ENCODE peak calls at places on chromosomes 12 and 14, in five cellular contexts. I is brain microvascular endothelial cell, L is heart right ventricle, V is mesendoderm, C is WERI-Rb-1. O is an unnamed sample.

GRCh38 chr12:22275847-22276246 is 58.7 kb downstream of the ST8SIA1 start:
- DNase-seq in L (peak), I (peak), V (peak), C (peak), O (no peak)

GRCh38 chr12:122856999-122857671 is 21.9 kb downstream of the HIP1R start:
- DNase-seq in L (no peak), C (no peak), I (no peak), V (no peak), O (peak)

GRCh38 chr14:103127861-103128598 is 4.8 kb downstream of the TNFAIP2 start:
- DNase-seq in C (no peak), V (no peak), I (no peak), L (no peak), O (no peak)

GRCh38 chr14:99655521-99655920 is 10.6 kb downstream of the HHIPL1 start:
- DNase-seq in L (no peak), C (no peak), I (no peak), V (no peak), O (no peak)

GRCh38 chr14:22861651-22862050 is 9.9 kb upstream of the LRP10 start:
- DNase-seq in C (no peak), V (no peak), L (no peak), I (no peak), O (no peak)

GRCh38 chr12:27988594-27989233 is 16.2 kb upstream of the PTHLH start:
- DNase-seq in V (no peak), C (no peak), I (no peak), L (no peak), O (no peak)

GRCh38 chr14:69580009-69580577 is 5.4 kb upstream of the CCDC177 start:
- DNase-seq in L (no peak), V (peak), I (peak), C (peak), O (peak)

GRCh38 chr12:124096869-124097434 is 123.9 kb downstream of the ZNF664 start:
- DNase-seq in C (no peak), V (no peak), I (no peak), L (no peak), O (no peak)

GRCh38 chr12:100208834-100209233 is 8.2 kb downstream of the ACTR6 start:
- DNase-seq in C (no peak), L (no peak), I (no peak), V (no peak), O (no peak)

GRCh38 chr12:106358410-106359241 is 1.1 kb downstream of the POLR3B start:
- DNase-seq in I (peak), V (peak), L (peak), C (peak), O (peak)

GRCh38 chr12:4133029-4133428 is 140.5 kb upstream of the CCND2 start:
- DNase-seq in I (no peak), V (no peak), L (no peak), C (no peak), O (no peak)

GRCh38 chr12:26242683-26243082 is 47.3 kb downstream of the SSPN start:
- DNase-seq in V (no peak), L (no peak), I (no peak), C (no peak), O (no peak)

GRCh38 chr14:96637521-96637920 is 135.3 kb downstream of the PAPOLA start:
- DNase-seq in V (no peak), L (no peak), C (no peak), I (no peak), O (no peak)

GRCh38 chr12:30515351-30515750 is 180.3 kb downstream of the IPO8 start:
- DNase-seq in I (no peak), V (peak), L (no peak), C (no peak), O (no peak)

GRCh38 chr12:111807232-111807631 is 34.8 kb upstream of the MAPKAPK5 start:
- DNase-seq in C (no peak), V (no peak), I (no peak), L (no peak), O (no peak)

GRCh38 chr14:103558071-103558882 is 4.2 kb downstream of the BAG5 start:
- DNase-seq in V (no peak), C (no peak), L (no peak), I (no peak), O (peak)

GRCh38 chr14:53444677-53445312 is 291.7 kb upstream of the DDHD1 start:
- DNase-seq in V (no peak), I (no peak), L (no peak), C (no peak), O (no peak)

GRCh38 chr14:54713364-54713763 is 146.4 kb downstream of the SAMD4A start:
- DNase-seq in V (no peak), L (no peak), C (no peak), I (no peak), O (no peak)

GRCh38 chr12:124500232-124501079 is 67.0 kb downstream of the NCOR2 start:
- DNase-seq in C (no peak), V (peak), I (no peak), L (peak), O (no peak)

GRCh38 chr12:31562594-31563328 is 28.2 kb downstream of the DENND5B start:
- DNase-seq in L (no peak), V (peak), C (no peak), I (no peak), O (no peak)

GRCh38 chr14:88746042-88746441 is 46.7 kb downstream of the EML5 start:
- DNase-seq in C (no peak), I (no peak), V (no peak), L (no peak), O (no peak)

GRCh38 chr12:53048780-53049401 is 974 bp upstream of the TNS2 start:
- DNase-seq in L (peak), C (no peak), V (peak), I (no peak), O (no peak)
- H3K4me3 ChIP-seq in L (peak), C (no peak), V (no peak), I (peak), O (no peak)

DNA sequence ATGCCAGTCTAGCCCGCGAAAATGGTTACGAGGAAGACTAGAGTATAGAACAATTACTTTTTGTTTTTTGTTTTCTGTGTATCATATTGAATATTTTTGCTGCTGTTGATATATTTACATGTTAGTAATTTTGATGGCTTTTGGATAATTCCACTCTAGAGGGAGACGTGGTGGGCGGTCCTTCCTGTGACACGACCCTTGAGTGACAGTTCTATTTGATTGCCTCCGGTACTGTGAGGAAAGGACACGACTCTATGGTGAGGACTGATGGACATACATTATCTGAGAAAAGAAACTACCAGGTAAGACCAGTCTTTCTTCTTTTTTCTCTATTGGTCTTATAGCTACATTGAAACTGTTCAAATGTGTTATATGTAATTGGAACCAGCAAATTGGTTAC is 34.7 kb downstream of the CNOT2 start:
- DNase-seq in I (no peak), C (no peak), L (no peak), V (no peak), O (no peak)
- H3K4me3 ChIP-seq in I (no peak), C (no peak), L (no peak), V (no peak), O (no peak)

GRCh38 chr12:24815087-24815423 is 133.8 kb downstream of the BCAT1 start:
- DNase-seq in C (no peak), L (no peak), V (no peak), I (no peak), O (no peak)

GRCh38 chr12:24808651-24809050 is 140.2 kb downstream of the BCAT1 start:
- DNase-seq in I (no peak), C (no peak), V (no peak), L (no peak), O (no peak)

GRCh38 chr12:24810378-24810777 is 138.5 kb downstream of the BCAT1 start:
- DNase-seq in L (no peak), V (no peak), I (no peak), C (no peak), O (no peak)

DNA sequence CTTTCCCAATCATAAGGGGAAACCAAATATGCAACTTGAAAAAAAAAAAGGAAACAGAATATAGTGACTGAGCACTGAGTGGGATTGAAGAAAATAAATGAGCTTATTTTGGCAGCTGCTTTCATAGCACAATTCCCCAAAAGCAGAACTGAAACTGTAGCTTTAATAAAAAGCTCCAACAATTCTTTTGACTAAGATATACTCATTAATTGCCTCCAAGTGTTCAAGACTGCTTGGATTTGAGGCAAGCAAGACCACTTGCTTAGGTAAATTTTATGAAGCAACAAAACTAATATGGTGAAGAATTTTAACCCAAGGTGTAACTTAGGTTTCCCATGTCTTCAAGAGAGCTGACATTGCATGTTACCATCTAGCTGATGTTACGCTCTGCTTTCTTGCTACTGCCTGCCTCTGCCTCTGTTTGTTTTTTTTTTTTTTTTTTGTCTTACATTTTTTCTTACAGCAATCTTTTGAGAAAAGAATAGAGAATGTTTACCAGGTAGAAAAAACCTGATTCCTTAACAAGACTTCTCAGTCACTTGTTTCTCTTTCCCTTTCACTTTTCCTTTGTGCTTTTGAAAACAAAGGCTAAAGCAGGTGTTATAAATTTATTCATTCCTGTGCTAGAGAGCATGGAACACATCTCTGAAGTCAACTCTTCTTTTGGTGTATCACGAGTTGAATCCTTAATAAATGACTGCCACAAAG is 134.4 kb downstream of the BCAT1 start:
- DNase-seq in I (no peak), L (no peak), C (no peak), V (no peak), O (no peak)
- H3K4me3 ChIP-seq in I (no peak), L (no peak), C (no peak), V (no peak), O (no peak)

DNA sequence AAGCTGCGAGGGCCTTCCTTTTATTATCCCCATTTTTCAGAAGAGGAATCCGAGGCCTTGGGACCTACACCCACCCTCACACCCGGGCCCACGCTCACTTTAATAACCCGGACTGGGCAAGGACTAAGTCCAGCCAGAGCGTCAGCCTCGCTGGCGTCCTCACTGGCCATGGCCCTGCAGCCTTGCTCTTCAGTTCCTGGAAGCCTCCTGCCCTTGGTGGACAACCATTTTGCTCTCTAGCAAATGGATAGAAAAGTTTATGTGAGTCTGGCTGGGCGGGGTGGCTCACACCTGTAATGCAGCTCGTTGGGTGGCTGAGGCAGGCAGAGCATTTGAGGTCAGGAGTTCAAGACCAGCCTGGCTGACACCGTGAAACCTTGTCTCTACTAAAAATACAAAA is 9.8 kb downstream of the RTL1 start:
- DNase-seq in C (no peak), V (no peak), L (no peak), I (no peak), O (no peak)
- H3K4me3 ChIP-seq in C (no peak), V (no peak), L (no peak), I (no peak), O (no peak)

DNA sequence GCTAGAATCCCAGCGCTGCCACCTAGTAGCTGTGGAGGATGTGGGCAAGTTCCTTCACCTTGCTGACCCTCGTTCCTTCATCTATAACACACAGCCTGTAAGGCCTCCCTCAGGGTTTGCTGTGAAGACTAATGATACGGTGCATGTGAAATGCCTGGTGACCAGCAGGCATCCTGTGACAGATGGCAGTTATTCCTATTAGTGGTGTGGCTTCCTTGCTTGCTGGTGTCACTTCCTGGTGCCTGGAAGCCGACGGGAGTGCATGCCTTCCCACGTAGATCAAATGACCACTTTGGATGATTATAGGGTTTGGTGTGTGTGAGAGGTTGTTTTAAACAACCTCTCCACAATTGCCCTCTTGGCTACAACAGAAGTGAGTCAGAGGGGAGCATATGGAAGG is 894.9 kb downstream of the VRK1 start:
- DNase-seq in V (peak), C (no peak), L (no peak), I (no peak), O (no peak)
- H3K4me3 ChIP-seq in V (no peak), C (no peak), L (no peak), I (no peak), O (no peak)

GRCh38 chr12:6613776-6614512 is 6.8 kb upstream of the CHD4 start:
- DNase-seq in L (peak), C (peak), I (peak), V (peak), O (peak)

GRCh38 chr12:6613015-6613775 is 6.0 kb upstream of the CHD4 start:
- DNase-seq in I (peak), C (peak), V (peak), L (peak), O (peak)

GRCh38 chr12:6614513-6615177 is 7.5 kb upstream of the CHD4 start:
- DNase-seq in C (no peak), L (no peak), I (no peak), V (peak), O (no peak)

GRCh38 chr12:6612247-6612646 is 5.1 kb upstream of the CHD4 start:
- DNase-seq in V (no peak), I (no peak), C (no peak), L (no peak), O (no peak)

GRCh38 chr12:6612652-6613014 is 5.5 kb upstream of the CHD4 start:
- DNase-seq in V (no peak), C (no peak), I (no peak), L (no peak), O (no peak)
- H3K4me3 ChIP-seq in V (no peak), C (peak), I (no peak), L (peak), O (peak)

DNA sequence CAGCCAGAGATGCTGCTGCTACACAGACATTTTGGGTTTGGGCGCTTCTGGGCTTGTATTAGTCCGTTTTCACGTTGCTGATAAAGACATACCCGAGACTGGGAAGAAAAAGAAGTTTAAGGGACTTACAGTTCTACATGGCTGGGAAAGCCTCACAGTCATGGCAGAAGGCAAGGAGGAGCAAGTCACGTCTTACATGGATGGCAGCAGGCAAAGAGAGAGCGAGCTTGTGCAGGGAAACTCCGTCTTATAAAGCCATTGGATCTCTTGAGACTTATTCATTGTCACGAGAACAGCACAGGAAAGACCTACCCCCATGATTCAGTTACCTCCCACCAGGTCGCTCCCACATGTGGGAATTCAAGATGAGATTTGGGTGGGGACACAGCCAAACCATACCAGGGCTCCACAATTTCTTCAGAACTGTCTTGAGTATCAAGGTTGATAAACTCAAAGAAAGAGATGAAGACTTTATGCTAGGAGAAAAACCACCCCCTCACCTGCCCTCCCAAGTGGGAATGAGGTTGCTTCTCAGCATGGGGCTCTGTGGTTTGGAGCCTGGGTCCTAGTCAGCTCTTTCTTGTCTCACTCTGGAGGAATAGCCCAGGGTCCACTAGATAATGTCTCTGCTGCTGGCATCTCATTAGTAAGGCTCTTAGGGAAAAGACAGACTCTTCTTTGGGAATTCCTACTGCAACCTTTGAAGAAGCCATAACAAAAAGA is 200.3 kb downstream of the PELI2 start:
- DNase-seq in C (no peak), V (no peak), L (no peak), I (no peak), O (no peak)
- H3K4me3 ChIP-seq in C (no peak), V (no peak), L (no peak), I (no peak), O (no peak)